ENCODE peak calls at places on chromosomes 12 and 14, in nine cellular contexts. One of them, this sample, is unnamed. For H3K36me3, the result is how much of the 10 kb centered on the place peaks cover.

GRCh38 chr12:122870867-122871664 is 24.9 kb downstream of the VPS37B start:
- DNase-seq in body of pancreas: peak
- DNase-seq in GM06990: no peak
- DNase-seq in transverse colon: peak
- DNase-seq in fibroblast of lung: peak
- DNase-seq in cardiac muscle cell: peak
- DNase-seq in endodermal cell: peak
- DNase-seq in upper lobe of right lung: peak
- DNase-seq in brain microvascular endothelial cell: peak
- DNase-seq in this sample: no peak

GRCh38 chr14:95953111-95953724 is 76.6 kb downstream of the TUNAR start:
- DNase-seq in body of pancreas: no peak
- DNase-seq in GM06990: no peak
- DNase-seq in transverse colon: no peak
- DNase-seq in fibroblast of lung: peak
- DNase-seq in cardiac muscle cell: no peak
- DNase-seq in endodermal cell: peak
- DNase-seq in upper lobe of right lung: no peak
- DNase-seq in brain microvascular endothelial cell: peak
- DNase-seq in this sample: peak

GRCh38 chr14:102928412-102929348 is 6.2 kb downstream of the AMN start:
- DNase-seq in body of pancreas: peak
- DNase-seq in GM06990: peak
- DNase-seq in transverse colon: peak
- DNase-seq in fibroblast of lung: peak
- DNase-seq in cardiac muscle cell: peak
- DNase-seq in endodermal cell: peak
- DNase-seq in upper lobe of right lung: peak
- DNase-seq in brain microvascular endothelial cell: no peak
- DNase-seq in this sample: peak

GRCh38 chr12:104823985-104824441 is 134.1 kb downstream of the SLC41A2 start:
- DNase-seq in body of pancreas: peak
- DNase-seq in GM06990: no peak
- DNase-seq in transverse colon: no peak
- DNase-seq in fibroblast of lung: no peak
- DNase-seq in cardiac muscle cell: no peak
- DNase-seq in endodermal cell: no peak
- DNase-seq in upper lobe of right lung: peak
- DNase-seq in brain microvascular endothelial cell: no peak
- DNase-seq in this sample: no peak

GRCh38 chr12:32650508-32650907 is 28.6 kb upstream of the DNM1L start:
- DNase-seq in body of pancreas: no peak
- DNase-seq in GM06990: no peak
- DNase-seq in transverse colon: no peak
- DNase-seq in fibroblast of lung: no peak
- DNase-seq in cardiac muscle cell: no peak
- DNase-seq in endodermal cell: no peak
- DNase-seq in upper lobe of right lung: no peak
- DNase-seq in brain microvascular endothelial cell: no peak
- DNase-seq in this sample: no peak

GRCh38 chr12:29944269-29945000 is 160.7 kb upstream of the TMTC1 start:
- DNase-seq in body of pancreas: no peak
- DNase-seq in GM06990: no peak
- DNase-seq in transverse colon: no peak
- DNase-seq in fibroblast of lung: no peak
- DNase-seq in cardiac muscle cell: no peak
- DNase-seq in endodermal cell: no peak
- DNase-seq in upper lobe of right lung: no peak
- DNase-seq in brain microvascular endothelial cell: no peak
- DNase-seq in this sample: no peak

GRCh38 chr12:26614217-26614616 is 218.8 kb downstream of the ITPR2 start:
- DNase-seq in body of pancreas: peak
- DNase-seq in GM06990: no peak
- DNase-seq in transverse colon: peak
- DNase-seq in fibroblast of lung: peak
- DNase-seq in cardiac muscle cell: peak
- DNase-seq in endodermal cell: peak
- DNase-seq in upper lobe of right lung: no peak
- DNase-seq in brain microvascular endothelial cell: no peak
- DNase-seq in this sample: peak

GRCh38 chr12:52713960-52714886 is 10.9 kb upstream of the KRT77 start:
- DNase-seq in body of pancreas: no peak
- DNase-seq in GM06990: no peak
- DNase-seq in transverse colon: no peak
- DNase-seq in fibroblast of lung: no peak
- DNase-seq in cardiac muscle cell: no peak
- DNase-seq in endodermal cell: peak
- DNase-seq in upper lobe of right lung: no peak
- DNase-seq in brain microvascular endothelial cell: no peak
- DNase-seq in this sample: no peak

GRCh38 chr14:104688505-104688754 is 988 bp upstream of the INF2 start:
- DNase-seq in body of pancreas: no peak
- DNase-seq in GM06990: no peak
- DNase-seq in transverse colon: no peak
- DNase-seq in fibroblast of lung: no peak
- DNase-seq in cardiac muscle cell: no peak
- DNase-seq in endodermal cell: no peak
- DNase-seq in upper lobe of right lung: no peak
- DNase-seq in brain microvascular endothelial cell: no peak
- DNase-seq in this sample: no peak

GRCh38 chr12:105980048-105980447 is 158.7 kb downstream of the NUAK1 start:
- DNase-seq in body of pancreas: no peak
- DNase-seq in GM06990: no peak
- DNase-seq in transverse colon: no peak
- DNase-seq in fibroblast of lung: peak
- DNase-seq in cardiac muscle cell: no peak
- DNase-seq in endodermal cell: no peak
- DNase-seq in upper lobe of right lung: no peak
- DNase-seq in brain microvascular endothelial cell: no peak
- DNase-seq in this sample: no peak

GRCh38 chr12:18183141-18183540 is 78.2 kb upstream of the PIK3C2G start:
- DNase-seq in body of pancreas: no peak
- DNase-seq in GM06990: no peak
- DNase-seq in transverse colon: no peak
- DNase-seq in fibroblast of lung: no peak
- DNase-seq in cardiac muscle cell: no peak
- DNase-seq in endodermal cell: no peak
- DNase-seq in upper lobe of right lung: no peak
- DNase-seq in brain microvascular endothelial cell: no peak
- DNase-seq in this sample: no peak

GRCh38 chr12:124861492-124861891 is 2.2 kb downstream of the SCARB1 start:
- DNase-seq in body of pancreas: peak
- DNase-seq in GM06990: peak
- DNase-seq in transverse colon: peak
- DNase-seq in fibroblast of lung: peak
- DNase-seq in cardiac muscle cell: peak
- DNase-seq in endodermal cell: peak
- DNase-seq in upper lobe of right lung: no peak
- DNase-seq in brain microvascular endothelial cell: peak
- DNase-seq in this sample: no peak

GRCh38 chr14:68458840-68459469 is 333.9 kb downstream of the ZFP36L1 start:
- DNase-seq in body of pancreas: peak
- DNase-seq in GM06990: no peak
- DNase-seq in transverse colon: peak
- DNase-seq in fibroblast of lung: peak
- DNase-seq in cardiac muscle cell: peak
- DNase-seq in endodermal cell: peak
- DNase-seq in upper lobe of right lung: peak
- DNase-seq in brain microvascular endothelial cell: peak
- DNase-seq in this sample: no peak

GRCh38 chr14:42490536-42490935 is 883.9 kb downstream of the LRFN5 start:
- DNase-seq in body of pancreas: no peak
- DNase-seq in GM06990: no peak
- DNase-seq in transverse colon: no peak
- DNase-seq in fibroblast of lung: peak
- DNase-seq in cardiac muscle cell: no peak
- DNase-seq in endodermal cell: no peak
- DNase-seq in upper lobe of right lung: no peak
- DNase-seq in brain microvascular endothelial cell: no peak
- DNase-seq in this sample: no peak
- H3K36me3 ChIP-seq in body of pancreas: under half
- H3K36me3 ChIP-seq in GM06990: under half
- H3K36me3 ChIP-seq in transverse colon: under half
- H3K36me3 ChIP-seq in fibroblast of lung: under half
- H3K36me3 ChIP-seq in cardiac muscle cell: under half
- H3K36me3 ChIP-seq in endodermal cell: under half
- H3K36me3 ChIP-seq in upper lobe of right lung: under half
- H3K36me3 ChIP-seq in brain microvascular endothelial cell: under half
- H3K36me3 ChIP-seq in this sample: under half

GRCh38 chr12:46369095-46369473 is 3.5 kb downstream of the SLC38A2 start:
- DNase-seq in body of pancreas: no peak
- DNase-seq in GM06990: no peak
- DNase-seq in transverse colon: no peak
- DNase-seq in fibroblast of lung: no peak
- DNase-seq in cardiac muscle cell: no peak
- DNase-seq in endodermal cell: no peak
- DNase-seq in upper lobe of right lung: no peak
- DNase-seq in brain microvascular endothelial cell: no peak
- DNase-seq in this sample: no peak

GRCh38 chr12:46371718-46372130 is 849 bp downstream of the SLC38A2 start:
- DNase-seq in body of pancreas: peak
- DNase-seq in GM06990: no peak
- DNase-seq in transverse colon: peak
- DNase-seq in fibroblast of lung: peak
- DNase-seq in cardiac muscle cell: peak
- DNase-seq in endodermal cell: no peak
- DNase-seq in upper lobe of right lung: peak
- DNase-seq in brain microvascular endothelial cell: peak
- DNase-seq in this sample: peak

GRCh38 chr12:46369474-46370379 is 2.8 kb downstream of the SLC38A2 start:
- DNase-seq in body of pancreas: no peak
- DNase-seq in GM06990: no peak
- DNase-seq in transverse colon: no peak
- DNase-seq in fibroblast of lung: no peak
- DNase-seq in cardiac muscle cell: peak
- DNase-seq in endodermal cell: no peak
- DNase-seq in upper lobe of right lung: no peak
- DNase-seq in brain microvascular endothelial cell: no peak
- DNase-seq in this sample: no peak

GRCh38 chr12:46370792-46371717 is 1.5 kb downstream of the SLC38A2 start:
- DNase-seq in body of pancreas: peak
- DNase-seq in GM06990: peak
- DNase-seq in transverse colon: peak
- DNase-seq in fibroblast of lung: peak
- DNase-seq in cardiac muscle cell: peak
- DNase-seq in endodermal cell: peak
- DNase-seq in upper lobe of right lung: peak
- DNase-seq in brain microvascular endothelial cell: peak
- DNase-seq in this sample: peak

DNA sequence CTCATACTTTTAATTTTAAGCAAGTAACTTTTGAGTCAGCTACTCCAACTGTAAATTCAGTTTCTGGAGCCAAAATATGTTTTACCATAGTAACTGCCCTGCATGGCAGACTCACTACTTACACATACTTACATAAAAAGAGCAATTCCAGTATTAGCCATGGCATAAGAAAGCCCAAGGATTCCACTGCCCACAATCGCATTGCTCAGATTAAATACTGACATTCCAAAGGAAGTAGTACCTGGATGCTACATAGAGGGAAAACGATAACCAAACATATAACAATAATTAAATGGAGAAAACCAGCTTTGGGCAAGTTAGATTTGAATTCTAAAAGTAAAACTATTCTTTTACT is 2.2 kb downstream of the SLC38A2 start:
- DNase-seq in body of pancreas: no peak
- DNase-seq in GM06990: no peak
- DNase-seq in transverse colon: no peak
- DNase-seq in fibroblast of lung: peak
- DNase-seq in cardiac muscle cell: peak
- DNase-seq in endodermal cell: no peak
- DNase-seq in upper lobe of right lung: no peak
- DNase-seq in brain microvascular endothelial cell: no peak
- DNase-seq in this sample: no peak
- H3K36me3 ChIP-seq in body of pancreas: under half
- H3K36me3 ChIP-seq in GM06990: under half
- H3K36me3 ChIP-seq in transverse colon: under half
- H3K36me3 ChIP-seq in fibroblast of lung: under half
- H3K36me3 ChIP-seq in cardiac muscle cell: half or more
- H3K36me3 ChIP-seq in endodermal cell: half or more
- H3K36me3 ChIP-seq in upper lobe of right lung: half or more
- H3K36me3 ChIP-seq in brain microvascular endothelial cell: half or more
- H3K36me3 ChIP-seq in this sample: half or more

GRCh38 chr12:114672817-114673168 is 11.2 kb downstream of the TBX3 start:
- DNase-seq in body of pancreas: no peak
- DNase-seq in GM06990: no peak
- DNase-seq in transverse colon: no peak
- DNase-seq in fibroblast of lung: no peak
- DNase-seq in cardiac muscle cell: no peak
- DNase-seq in endodermal cell: no peak
- DNase-seq in upper lobe of right lung: no peak
- DNase-seq in brain microvascular endothelial cell: no peak
- DNase-seq in this sample: no peak
- H3K36me3 ChIP-seq in body of pancreas: under half
- H3K36me3 ChIP-seq in GM06990: under half
- H3K36me3 ChIP-seq in transverse colon: under half
- H3K36me3 ChIP-seq in fibroblast of lung: under half
- H3K36me3 ChIP-seq in cardiac muscle cell: under half
- H3K36me3 ChIP-seq in endodermal cell: under half
- H3K36me3 ChIP-seq in upper lobe of right lung: under half
- H3K36me3 ChIP-seq in brain microvascular endothelial cell: under half
- H3K36me3 ChIP-seq in this sample: under half

GRCh38 chr12:133108150-133108549 is 21.9 kb downstream of the ZNF891 start:
- DNase-seq in body of pancreas: no peak
- DNase-seq in GM06990: no peak
- DNase-seq in transverse colon: no peak
- DNase-seq in fibroblast of lung: no peak
- DNase-seq in cardiac muscle cell: no peak
- DNase-seq in endodermal cell: no peak
- DNase-seq in upper lobe of right lung: no peak
- DNase-seq in brain microvascular endothelial cell: no peak
- DNase-seq in this sample: no peak

GRCh38 chr12:133105620-133106019 is 24.5 kb downstream of the ZNF891 start:
- DNase-seq in body of pancreas: no peak
- DNase-seq in GM06990: no peak
- DNase-seq in transverse colon: no peak
- DNase-seq in fibroblast of lung: no peak
- DNase-seq in cardiac muscle cell: peak
- DNase-seq in endodermal cell: no peak
- DNase-seq in upper lobe of right lung: no peak
- DNase-seq in brain microvascular endothelial cell: no peak
- DNase-seq in this sample: no peak

GRCh38 chr12:133107121-133107520 is 23.0 kb downstream of the ZNF891 start:
- DNase-seq in body of pancreas: no peak
- DNase-seq in GM06990: no peak
- DNase-seq in transverse colon: no peak
- DNase-seq in fibroblast of lung: no peak
- DNase-seq in cardiac muscle cell: no peak
- DNase-seq in endodermal cell: no peak
- DNase-seq in upper lobe of right lung: no peak
- DNase-seq in brain microvascular endothelial cell: no peak
- DNase-seq in this sample: no peak

DNA sequence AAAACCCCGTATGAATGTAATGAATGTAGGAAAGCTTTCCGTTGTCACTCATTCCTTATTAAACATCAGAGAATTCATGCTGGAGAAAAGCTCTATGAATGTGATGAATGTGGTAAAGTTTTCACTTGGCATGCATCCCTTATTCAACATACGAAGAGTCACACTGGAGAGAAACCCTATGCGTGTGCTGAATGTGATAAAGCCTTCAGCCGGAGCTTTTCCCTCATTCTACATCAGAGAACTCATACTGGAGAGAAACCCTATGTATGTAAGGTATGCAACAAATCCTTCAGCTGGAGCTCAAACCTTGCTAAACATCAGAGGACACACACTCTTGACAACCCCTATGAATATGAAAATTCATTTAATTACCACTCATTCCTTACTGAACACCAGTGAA is 23.8 kb downstream of the ZNF891 start:
- DNase-seq in body of pancreas: no peak
- DNase-seq in GM06990: no peak
- DNase-seq in transverse colon: no peak
- DNase-seq in fibroblast of lung: peak
- DNase-seq in cardiac muscle cell: peak
- DNase-seq in endodermal cell: no peak
- DNase-seq in upper lobe of right lung: no peak
- DNase-seq in brain microvascular endothelial cell: no peak
- DNase-seq in this sample: no peak
- H3K36me3 ChIP-seq in body of pancreas: under half
- H3K36me3 ChIP-seq in GM06990: under half
- H3K36me3 ChIP-seq in transverse colon: under half
- H3K36me3 ChIP-seq in fibroblast of lung: under half
- H3K36me3 ChIP-seq in cardiac muscle cell: under half
- H3K36me3 ChIP-seq in endodermal cell: half or more
- H3K36me3 ChIP-seq in upper lobe of right lung: under half
- H3K36me3 ChIP-seq in brain microvascular endothelial cell: under half
- H3K36me3 ChIP-seq in this sample: half or more

This sample was measured in OCI-LY7.